ENCODE peak calls at places on chromosomes 5 and 9, in six cellular contexts. Q is hypothalamus; R is mammary epithelial cell; C is activated CD8-positive, alpha-beta memory T cell treated with anti-CD3 and anti-CD28 coated beads for 4 hours; L is globus pallidus; I is CD8-positive, alpha-beta memory T cell. H is an unnamed sample.

GRCh38 chr9:76610009-76610352 is 151.0 kb downstream of the GCNT1 start:
- DNase-seq in Q (no peak), R (no peak), C (no peak), L (peak), I (no peak), H (peak)

GRCh38 chr9:37449877-37450632 is 15.2 kb downstream of the ZBTB5 start:
- DNase-seq in Q (peak), R (no peak), C (no peak), L (peak), I (no peak), H (no peak)

GRCh38 chr9:100884518-100884917 is 144.0 kb upstream of the PLPPR1 start:
- DNase-seq in Q (peak), R (no peak), C (no peak), L (no peak), I (no peak), H (no peak)

GRCh38 chr5:142239394-142240159 is 85.2 kb downstream of the SPRY4 start:
- DNase-seq in Q (no peak), R (peak), C (no peak), L (no peak), I (no peak), H (no peak)

GRCh38 chr9:96420468-96421219 is 2.5 kb upstream of the ZNF367 start:
- DNase-seq in Q (no peak), R (peak), C (no peak), L (peak), I (no peak), H (no peak)

GRCh38 chr5:2586016-2586715 is 165.3 kb downstream of the IRX2 start:
- DNase-seq in Q (no peak), R (no peak), C (no peak), L (no peak), I (no peak), H (no peak)

GRCh38 chr5:139638090-139638735 is 9.9 kb upstream of the CXXC5 start:
- DNase-seq in Q (peak), R (no peak), C (no peak), L (peak), I (no peak), H (peak)

GRCh38 chr5:69525490-69525889 is 32.9 kb downstream of the OCLN start:
- DNase-seq in Q (no peak), R (no peak), C (no peak), L (no peak), I (no peak), H (no peak)

GRCh38 chr9:137150485-137151060 is 11.6 kb downstream of the GRIN1 start:
- DNase-seq in Q (no peak), R (peak), C (no peak), L (no peak), I (no peak), H (peak)

GRCh38 chr9:12640021-12640587 is 53.1 kb upstream of the TYRP1 start:
- DNase-seq in Q (no peak), R (peak), C (no peak), L (peak), I (no peak), H (no peak)

GRCh38 chr9:119318371-119318770 is 50.9 kb downstream of the BRINP1 start:
- DNase-seq in Q (peak), R (peak), C (no peak), L (peak), I (no peak), H (no peak)

GRCh38 chr5:117680421-117680820 is 1105.8 kb upstream of the SEMA6A start:
- DNase-seq in Q (no peak), R (no peak), C (no peak), L (no peak), I (no peak), H (no peak)

GRCh38 chr5:157148734-157149615 is 6.3 kb upstream of the MED7 start:
- DNase-seq in Q (peak), R (peak), C (peak), L (peak), I (peak), H (no peak)

GRCh38 chr5:2183154-2184023 is 300.7 kb upstream of the IRX4 start:
- DNase-seq in Q (no peak), R (no peak), C (no peak), L (no peak), I (no peak), H (no peak)

GRCh38 chr9:35470894-35471293 is 19.0 kb upstream of the RUSC2 start:
- DNase-seq in Q (no peak), R (peak), C (no peak), L (no peak), I (no peak), H (no peak)